ENCODE peak calls at places on chromosomes 11 and 22, in five cellular contexts. Q is anterior cingulate cortex, F is ELR, O is T47D, T is GM23248. W is an unnamed sample.

GRCh38 chr22:49965291-49966040 is 4.9 kb downstream of the PIM3 start:
- DNase-seq in Q (no peak), F (no peak), T (no peak), O (no peak), W (peak)

GRCh38 chr11:68664906-68665305 is 19.4 kb upstream of the GAL start:
- DNase-seq in O (no peak), F (no peak), T (no peak), Q (no peak), W (no peak)

GRCh38 chr11:3773180-3773579 is 24.2 kb downstream of the NUP98 start:
- DNase-seq in O (no peak), T (no peak), F (no peak), Q (no peak), W (no peak)

GRCh38 chr11:129315781-129316579 is 59.7 kb upstream of the BARX2 start:
- DNase-seq in F (no peak), T (no peak), O (peak), Q (no peak), W (no peak)

GRCh38 chr11:124868322-124869274 is 3.4 kb downstream of the ROBO3 start:
- DNase-seq in O (no peak), Q (no peak), F (no peak), T (no peak), W (no peak)

GRCh38 chr22:41925783-41926460 is 684 bp downstream of the TNFRSF13C start:
- DNase-seq in Q (no peak), F (peak), O (peak), T (peak), W (peak)

GRCh38 chr11:34926101-34926830 is 9.8 kb downstream of the PDHX start:
- DNase-seq in T (peak), Q (no peak), O (peak), F (peak), W (no peak)

GRCh38 chr11:111585371-111585770 is 16.9 kb upstream of the SIK2 start:
- DNase-seq in O (no peak), T (peak), F (peak), Q (no peak), W (no peak)

GRCh38 chr11:45934580-45935318 is 12.3 kb downstream of the LARGE2 start:
- DNase-seq in T (no peak), F (no peak), O (peak), Q (no peak), W (no peak)

GRCh38 chr11:113311536-113311935 is 2.8 kb upstream of the TTC12 start:
- DNase-seq in O (no peak), Q (no peak), F (peak), T (no peak), W (no peak)

GRCh38 chr11:44244649-44245308 is 65.2 kb downstream of the ALX4 start:
- DNase-seq in Q (no peak), T (peak), O (no peak), F (peak), W (no peak)

GRCh38 chr22:30422481-30423295 is 2.9 kb upstream of the MTFP1 start:
- DNase-seq in O (no peak), T (peak), Q (peak), F (peak), W (peak)

GRCh38 chr11:58597749-58598148 is 18.9 kb downstream of the ZFP91 start:
- DNase-seq in Q (no peak), O (no peak), F (no peak), T (no peak), W (no peak)

GRCh38 chr11:70744396-70745185 is 346.3 kb downstream of the CTTN start:
- DNase-seq in F (no peak), Q (no peak), O (no peak), T (no peak), W (no peak)

GRCh38 chr22:49767355-49768062 is 60.2 kb downstream of the BRD1 start:
- DNase-seq in F (peak), T (peak), Q (no peak), O (peak), W (no peak)

GRCh38 chr22:49408102-49408836 is 419.4 kb downstream of the BRD1 start:
- DNase-seq in Q (no peak), O (no peak), T (no peak), F (no peak), W (no peak)

GRCh38 chr11:113840932-113841664 is 34.3 kb downstream of the USP28 start:
- DNase-seq in T (no peak), F (no peak), Q (no peak), O (no peak), W (no peak)

GRCh38 chr11:23473782-23474181 is 613.5 kb upstream of the CCDC179 start:
- DNase-seq in Q (no peak), O (no peak), T (no peak), F (no peak), W (no peak)

GRCh38 chr11:69446108-69446507 is 35.4 kb upstream of the LINC01488 start:
- DNase-seq in F (no peak), T (peak), O (no peak), Q (no peak), W (no peak)

GRCh38 chr11:83355406-83355805 is 69.2 kb upstream of the CCDC90B start:
- DNase-seq in F (no peak), Q (no peak), O (no peak), T (no peak), W (no peak)

GRCh38 chr22:45934659-45935341 is 42.2 kb downstream of the WNT7B start:
- DNase-seq in T (peak), F (peak), O (peak), Q (peak), W (no peak)

GRCh38 chr22:45344339-45344738 is 34.6 kb downstream of the FAM118A start:
- DNase-seq in O (peak), F (peak), Q (no peak), T (peak), W (no peak)

GRCh38 chr22:36184433-36185035 is 17.1 kb downstream of the APOL4 start:
- DNase-seq in O (no peak), Q (peak), T (peak), F (no peak), W (no peak)